ENCODE peak calls at places on chromosomes 3 and 15, in five cellular contexts. Q, A, Z, V and J are unnamed samples.

GRCh38 chr15:41692049-41692448 is 31.8 kb downstream of the MGA start:
- DNase-seq in Q (no peak), A (no peak), Z (no peak), V (no peak), J (no peak)

GRCh38 chr15:76168237-76168984 is 108.6 kb downstream of the TMEM266 start:
- DNase-seq in Q (no peak), A (no peak), Z (no peak), V (no peak), J (no peak)

GRCh38 chr15:37100109-37100873 is at the start of gene MEIS2:
- DNase-seq in Q (peak; percentile 83), A (no peak), Z (peak; percentile 96), V (peak; percentile 87), J (peak; percentile 90)

GRCh38 chr3:142273501-142273900 is 48.1 kb upstream of the GK5 start:
- DNase-seq in Q (no peak), A (no peak), Z (no peak), V (no peak), J (no peak)

GRCh38 chr3:106120334-106120733 is 251.5 kb upstream of the CBLB start:
- DNase-seq in Q (no peak), A (no peak), Z (peak; percentile 73), V (no peak), J (no peak)

GRCh38 chr15:29935296-29936020 is 113.2 kb upstream of the TJP1 start:
- DNase-seq in Q (no peak), A (no peak), Z (no peak), V (peak; percentile 87), J (peak; percentile 45)

GRCh38 chr15:41465822-41466421 is 27.8 kb upstream of the ITPKA start:
- DNase-seq in Q (no peak), A (no peak), Z (peak; percentile 70), V (no peak), J (no peak)

GRCh38 chr3:32500880-32501784 is 1.5 kb downstream of the CMTM6 start:
- DNase-seq in Q (no peak), A (no peak), Z (peak; percentile 34), V (peak; percentile 47), J (no peak)

GRCh38 chr15:47066386-47066785 is 650.9 kb upstream of the SEMA6D start:
- DNase-seq in Q (no peak), A (no peak), Z (peak; percentile 30), V (no peak), J (no peak)

GRCh38 chr3:42683875-42684593 is 1.3 kb upstream of the KLHL40 start:
- DNase-seq in Q (no peak), A (peak; percentile 15), Z (peak; percentile 95), V (peak; percentile 88), J (no peak)

GRCh38 chr15:31483924-31484368 is 157.3 kb downstream of the KLF13 start:
- DNase-seq in Q (no peak), A (no peak), Z (no peak), V (no peak), J (peak; percentile 36)

GRCh38 chr15:60835974-60836373 is 357.0 kb upstream of the ICE2 start:
- DNase-seq in Q (no peak), A (no peak), Z (peak; percentile 67), V (no peak), J (no peak)

GRCh38 chr3:160376681-160377080 is 22.3 kb downstream of the IFT80 start:
- DNase-seq in Q (no peak), A (no peak), Z (no peak), V (no peak), J (no peak)

GRCh38 chr15:67189326-67190051 is 65.0 kb downstream of the AAGAB start:
- DNase-seq in Q (no peak), A (no peak), Z (no peak), V (no peak), J (no peak)

GRCh38 chr3:44060164-44060563 is 181.5 kb upstream of the TOPAZ1 start:
- DNase-seq in Q (no peak), A (no peak), Z (no peak), V (no peak), J (no peak)

GRCh38 chr15:71748327-71748726 is 62.0 kb upstream of the NR2E3 start:
- DNase-seq in Q (no peak), A (no peak), Z (peak; percentile 62), V (peak; percentile 75), J (no peak)

GRCh38 chr15:66721501-66721937 is 19.5 kb downstream of the SMAD6 start:
- DNase-seq in Q (no peak), A (no peak), Z (no peak), V (peak; percentile 86), J (no peak)

GRCh38 chr3:25038907-25039306 is 389.2 kb upstream of the RARB start:
- DNase-seq in Q (no peak), A (no peak), Z (no peak), V (no peak), J (no peak)

GRCh38 chr15:57610130-57610529 is 18.4 kb downstream of the MYZAP start:
- DNase-seq in Q (no peak), A (no peak), Z (peak; percentile 19), V (no peak), J (no peak)

DNA sequence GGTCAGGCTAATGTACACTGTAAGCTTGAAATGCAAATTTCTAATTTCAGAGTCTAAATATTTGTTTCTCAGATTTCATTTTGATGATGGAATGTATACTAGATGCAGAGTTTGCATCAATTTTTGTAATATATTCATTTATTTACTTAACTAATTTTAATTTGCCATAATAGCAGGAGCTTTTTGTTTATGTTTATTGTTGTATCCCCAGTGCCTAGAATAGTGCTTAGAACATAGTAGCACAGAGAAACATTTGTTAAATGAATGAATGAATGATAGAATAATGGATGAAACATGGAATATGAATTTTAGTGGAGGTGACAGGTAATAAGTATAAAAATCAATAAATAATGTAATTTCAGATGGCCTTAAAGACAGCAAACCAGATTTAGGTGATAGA is 5.2 kb upstream of the GALK2 start:
- DNase-seq in Q (no peak), A (no peak), Z (no peak), V (no peak), J (no peak)
- H2BK12ac ChIP-seq in Q (no peak overlapping the region), A (no peak overlapping the region), Z (no peak overlapping the region), V (no peak overlapping the region), J (no peak overlapping the region)

DNA sequence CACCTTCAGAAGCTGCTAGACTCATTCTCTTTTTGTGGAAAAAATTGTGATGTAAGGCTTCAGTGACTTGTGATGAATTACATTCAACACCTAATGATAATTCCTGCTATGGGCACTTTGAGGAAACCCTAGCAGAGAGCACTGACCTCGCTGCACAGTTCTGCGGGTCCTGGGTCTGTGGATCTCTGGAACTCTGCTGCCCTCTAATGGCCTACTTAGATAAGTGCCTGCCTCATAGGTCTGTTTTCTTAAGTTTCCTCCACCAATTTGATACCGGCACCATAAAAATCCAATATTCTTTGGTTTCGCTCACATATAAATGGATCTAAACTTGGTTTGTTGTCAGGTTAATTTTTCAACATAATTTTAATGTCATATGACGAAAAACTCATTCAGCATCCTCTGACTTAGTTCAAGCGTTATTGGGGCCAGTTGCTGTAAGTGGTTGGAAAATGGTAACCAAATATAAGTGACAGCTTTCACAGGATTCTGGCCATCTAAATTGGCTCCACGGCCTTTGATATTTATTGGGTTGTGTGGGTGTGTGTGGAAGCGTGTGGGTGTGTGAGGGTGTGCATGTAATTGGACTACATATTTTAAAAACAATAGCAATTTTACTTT is 10.4 kb downstream of the SLITRK3 start:
- DNase-seq in Q (peak; percentile 67), A (no peak), Z (peak; percentile 65), V (peak; percentile 51), J (peak; percentile 58)
- H2BK12ac ChIP-seq in Q (no peak overlapping the region), A (no peak overlapping the region), Z (no peak overlapping the region), V (no peak overlapping the region), J (no peak overlapping the region)

DNA sequence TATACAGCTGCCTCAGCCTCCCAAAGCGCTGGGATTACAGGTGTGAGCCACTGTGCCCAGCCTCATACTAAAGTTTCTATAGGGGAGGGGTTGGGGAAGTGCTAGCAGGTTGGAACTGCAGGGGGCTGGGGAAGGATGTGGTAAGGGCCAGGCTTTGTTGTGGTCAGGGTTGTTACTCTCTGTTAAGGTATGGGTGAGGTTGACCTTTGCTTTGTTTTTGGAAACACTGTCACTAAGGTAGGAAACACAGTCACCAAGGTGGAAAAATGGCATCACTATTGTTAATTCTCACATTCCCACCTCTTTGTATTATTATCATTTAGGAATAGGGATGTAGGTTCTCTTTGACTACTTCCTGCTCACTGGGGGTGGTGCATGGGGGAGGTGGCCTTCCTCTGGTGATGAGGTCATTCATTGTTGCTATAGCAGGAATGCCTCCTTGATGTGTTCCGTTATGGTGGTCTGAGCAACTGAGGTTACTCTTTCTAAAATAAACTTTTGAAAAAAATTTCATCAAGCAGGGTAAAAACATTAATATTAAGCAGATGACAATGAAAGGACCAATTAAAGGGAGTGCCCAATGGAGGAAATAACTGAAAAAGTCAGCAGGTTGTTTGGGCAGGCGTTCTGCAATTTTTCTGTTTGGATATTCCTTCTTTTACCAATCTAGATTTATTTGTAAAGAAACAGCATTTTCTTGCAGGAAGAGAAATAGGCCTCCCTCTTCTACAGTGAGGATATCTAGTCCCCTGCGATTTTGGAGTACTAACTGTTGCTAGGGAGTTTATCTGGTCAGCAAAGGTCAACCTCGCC is 150.5 kb downstream of the WDR76 start:
- DNase-seq in Q (no peak), A (no peak), Z (no peak), V (no peak), J (no peak)
- H2BK12ac ChIP-seq in Q (no peak overlapping the region), A (no peak overlapping the region), Z (no peak overlapping the region), V (no peak overlapping the region), J (no peak overlapping the region)

DNA sequence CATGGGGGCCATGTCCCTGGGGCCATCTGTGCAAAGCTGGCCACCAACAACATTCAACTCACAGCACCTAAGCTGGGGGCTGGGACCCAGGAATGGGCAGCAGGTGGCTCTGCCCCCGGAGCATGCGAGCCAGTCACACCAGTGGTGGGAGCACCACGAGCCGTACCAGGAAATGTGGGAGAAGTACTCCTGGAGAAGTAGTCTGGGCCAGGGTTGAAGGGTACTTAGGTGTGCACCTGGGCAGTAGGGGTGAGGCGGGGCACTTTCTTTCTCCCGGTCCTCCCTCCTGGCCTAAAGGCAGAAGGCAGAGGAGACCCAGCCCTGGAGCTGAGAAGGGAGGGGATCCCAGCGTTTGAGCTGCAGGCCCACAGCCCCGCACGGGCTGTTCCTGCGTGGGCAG is 94.2 kb downstream of the PLXNA1 start:
- DNase-seq in Q (no peak), A (no peak), Z (no peak), V (no peak), J (no peak)
- H2BK12ac ChIP-seq in Q (no peak overlapping the region), A (no peak overlapping the region), Z (no peak overlapping the region), V (no peak overlapping the region), J (no peak overlapping the region)

GRCh38 chr3:59115355-59116136 is 65.7 kb upstream of the CFAP20DC start:
- DNase-seq in Q (no peak), A (no peak), Z (no peak), V (no peak), J (no peak)

GRCh38 chr3:59121346-59122144 is 71.7 kb upstream of the CFAP20DC start:
- DNase-seq in Q (no peak), A (no peak), Z (no peak), V (no peak), J (no peak)

GRCh38 chr3:59117378-59117777 is 67.6 kb upstream of the CFAP20DC start:
- DNase-seq in Q (no peak), A (no peak), Z (no peak), V (no peak), J (no peak)

GRCh38 chr3:59118928-59119327 is 69.1 kb upstream of the CFAP20DC start:
- DNase-seq in Q (no peak), A (no peak), Z (no peak), V (no peak), J (no peak)

DNA sequence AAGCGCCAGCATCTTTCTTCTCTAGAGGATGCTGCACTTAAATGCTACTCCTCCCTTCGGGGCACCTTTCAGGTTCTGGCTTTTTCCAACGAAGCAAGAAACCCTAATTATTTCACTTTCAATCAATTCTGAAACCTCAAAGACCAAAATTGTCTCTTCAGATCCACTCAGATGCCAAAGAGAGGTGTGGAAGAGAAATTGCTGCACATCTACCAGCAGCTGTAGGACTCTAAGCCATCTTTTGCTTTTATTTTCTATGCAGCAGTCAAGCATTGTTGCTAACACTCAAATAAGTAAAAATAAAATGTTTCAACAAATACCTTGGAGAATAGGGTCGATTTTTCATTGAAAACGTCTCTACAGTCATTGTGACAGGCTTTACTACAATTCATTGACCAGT is 66.3 kb upstream of the CFAP20DC start:
- DNase-seq in Q (no peak), A (no peak), Z (no peak), V (no peak), J (no peak)
- H2BK12ac ChIP-seq in Q (no peak overlapping the region), A (no peak overlapping the region), Z (no peak overlapping the region), V (no peak overlapping the region), J (no peak overlapping the region)